ENCODE peak calls at places on chromosome 10, in six cellular contexts. K is GM12878, M is SK-N-SH, P is H1, W is K562, D is HepG2. C is an unnamed sample.

GRCh38 chr10:43823237-43823605 is 174.5 kb upstream of the ZNF32 start:
- DNase-seq in K (no peak), M (no peak), P (no peak), W (no peak), D (no peak), C (no peak)

GRCh38 chr10:132359305-132360040 is 27.5 kb downstream of the LRRC27 start:
- DNase-seq in K (no peak), M (no peak), P (no peak), W (peak; percentile 16), D (no peak), C (no peak)

GRCh38 chr10:44715081-44715480 is 196.1 kb upstream of the TMEM72 start:
- DNase-seq in K (no peak), M (no peak), P (no peak), W (no peak), D (no peak), C (no peak)

GRCh38 chr10:63008491-63008890 is 124.6 kb upstream of the NRBF2 start:
- DNase-seq in K (no peak), M (no peak), P (no peak), W (no peak), D (no peak), C (no peak)

GRCh38 chr10:122637371-122637770 is 62.3 kb downstream of the C10orf120 start:
- DNase-seq in K (no peak), M (peak; percentile 64), P (no peak), W (no peak), D (no peak), C (no peak)

GRCh38 chr10:102450374-102451104 is 804 bp downstream of the C10orf95 start:
- DNase-seq in K (peak; percentile 56), M (peak; percentile 95), P (peak; percentile 84), W (peak; percentile 86), D (peak; percentile 75), C (peak; percentile 90)

GRCh38 chr10:44574596-44575480 is 189.9 kb upstream of the CXCL12 start:
- DNase-seq in K (no peak), M (no peak), P (no peak), W (no peak), D (no peak), C (no peak)

GRCh38 chr10:114715171-114715670 is 57.1 kb upstream of the ABLIM1 start:
- DNase-seq in K (no peak), M (no peak), P (no peak), W (no peak), D (no peak), C (no peak)

GRCh38 chr10:1094112-1095057 is 38.2 kb downstream of the WDR37 start:
- DNase-seq in K (peak; percentile 3), M (no peak), P (no peak), W (no peak), D (no peak), C (no peak)

GRCh38 chr10:104767745-104768144 is 126.7 kb downstream of the SORCS3 start:
- DNase-seq in K (no peak), M (no peak), P (no peak), W (no peak), D (no peak), C (no peak)

GRCh38 chr10:11447571-11447970 is 163.9 kb downstream of the USP6NL start:
- DNase-seq in K (no peak), M (no peak), P (no peak), W (no peak), D (no peak), C (no peak)

GRCh38 chr10:7100004-7100697 is 310.7 kb downstream of the SFMBT2 start:
- DNase-seq in K (no peak), M (no peak), P (no peak), W (no peak), D (no peak), C (no peak)

GRCh38 chr10:132219486-132219885 is 32.7 kb downstream of the DPYSL4 start:
- DNase-seq in K (no peak), M (no peak), P (no peak), W (no peak), D (no peak), C (no peak)

GRCh38 chr10:3720228-3721019 is 64.6 kb downstream of the KLF6 start:
- DNase-seq in K (no peak), M (no peak), P (no peak), W (no peak), D (peak; percentile 17), C (peak; percentile 91)

GRCh38 chr10:121165276-121165675 is 314.1 kb downstream of the WDR11 start:
- DNase-seq in K (no peak), M (no peak), P (no peak), W (no peak), D (no peak), C (no peak)

GRCh38 chr10:91635401-91636400 is 2.8 kb upstream of the PPP1R3C start:
- DNase-seq in K (no peak), M (peak; percentile 67), P (peak; percentile 59), W (peak; percentile 78), D (peak; percentile 73), C (peak; percentile 49)

GRCh38 chr10:124366825-124367224 is 51.9 kb downstream of the OAT start:
- DNase-seq in K (no peak), M (no peak), P (no peak), W (no peak), D (no peak), C (no peak)

GRCh38 chr10:47098238-47098637 is 187.0 kb downstream of the PTPN20 start:
- DNase-seq in K (no peak), M (no peak), P (no peak), W (no peak), D (no peak), C (no peak)

GRCh38 chr10:6347391-6347951 is 144.7 kb downstream of the PFKFB3 start:
- DNase-seq in K (peak; percentile 12), M (no peak), P (no peak), W (no peak), D (no peak), C (no peak)

GRCh38 chr10:79082631-79083581 is 14.1 kb downstream of the ZMIZ1 start:
- DNase-seq in K (no peak), M (no peak), P (no peak), W (peak; percentile 73), D (no peak), C (no peak)

GRCh38 chr10:13707156-13707881 is 120.6 kb downstream of the PRPF18 start:
- DNase-seq in K (no peak), M (no peak), P (peak; percentile 73), W (peak; percentile 84), D (peak; percentile 11), C (no peak)

GRCh38 chr10:93363891-93364648 is 118.1 kb downstream of the MYOF start:
- DNase-seq in K (no peak), M (no peak), P (no peak), W (no peak), D (no peak), C (peak; percentile 23)
- TF ChIP-seq GABPA in K (no peak), M (no peak), P (no peak), W (no peak), D (no peak), C (no peak)

GRCh38 chr10:71772832-71773220 is 494 bp downstream of the VSIR start:
- DNase-seq in K (no peak), M (no peak), P (no peak), W (no peak), D (no peak), C (no peak)

GRCh38 chr10:71771821-71772617 is 1.3 kb downstream of the VSIR start:
- DNase-seq in K (no peak), M (no peak), P (no peak), W (peak; percentile 50), D (no peak), C (peak; percentile 85)

GRCh38 chr10:71770789-71771188 is 2.5 kb downstream of the VSIR start:
- DNase-seq in K (no peak), M (no peak), P (no peak), W (no peak), D (no peak), C (peak; percentile 52)

GRCh38 chr10:71770255-71770654 is 3.1 kb downstream of the VSIR start:
- DNase-seq in K (no peak), M (no peak), P (no peak), W (no peak), D (no peak), C (peak; percentile 40)

GRCh38 chr10:71771204-71771603 is 2.1 kb downstream of the VSIR start:
- DNase-seq in K (no peak), M (no peak), P (no peak), W (no peak), D (no peak), C (no peak)
- H3K27ac ChIP-seq in K (peak overlapping the region; percentile 94), M (no peak overlapping the region), P (no peak overlapping the region), W (no peak overlapping the region), D (no peak overlapping the region), C (peak overlapping the region; percentile 91)

DNA sequence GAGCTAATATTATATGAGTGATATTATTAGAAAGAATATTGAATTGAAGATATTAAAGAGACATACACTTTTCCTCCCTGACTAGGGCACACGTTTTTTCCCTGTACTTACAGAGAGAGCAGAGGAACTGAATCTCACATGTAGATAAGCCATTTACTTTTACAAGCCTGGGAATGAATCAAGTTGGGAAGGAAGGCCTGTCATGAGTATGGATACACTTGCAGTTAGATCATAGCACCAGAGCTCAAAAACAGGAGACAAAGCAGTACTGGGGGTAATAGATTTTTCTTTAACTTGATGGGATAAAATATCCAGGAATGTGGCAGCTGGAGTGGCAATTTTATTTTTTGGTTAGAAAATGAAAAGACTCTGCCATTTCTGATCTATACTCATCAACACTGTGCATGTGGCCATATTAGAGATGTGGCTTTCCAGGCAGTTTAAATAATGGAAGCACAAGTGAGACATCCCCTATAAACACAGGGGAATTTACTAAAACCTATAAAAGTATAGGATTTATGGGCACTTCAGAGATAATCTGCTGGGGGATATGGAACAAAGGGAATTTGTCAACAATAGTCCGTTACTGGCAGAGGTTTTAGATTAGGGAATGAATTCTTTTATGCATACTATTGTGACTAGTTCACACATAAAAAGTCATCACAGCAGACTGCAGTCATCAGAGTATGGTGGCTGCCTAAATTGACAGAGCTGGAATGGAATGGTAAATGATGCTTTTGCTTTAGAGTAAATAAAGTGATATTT is 657.7 kb upstream of the MBL2 start:
- DNase-seq in K (no peak), M (no peak), P (no peak), W (no peak), D (no peak), C (no peak)
- TF ChIP-seq GABPA in K (no peak), M (no peak), P (no peak), W (no peak), D (no peak), C (no peak)

GRCh38 chr10:71267508-71268240 is 51.4 kb upstream of the SLC29A3 start:
- DNase-seq in K (no peak), M (no peak), P (no peak), W (no peak), D (no peak), C (no peak)

GRCh38 chr10:71269301-71270288 is 49.5 kb upstream of the SLC29A3 start:
- DNase-seq in K (no peak), M (no peak), P (peak; percentile 73), W (peak; percentile 49), D (no peak), C (no peak)

GRCh38 chr10:71270301-71270777 is 48.7 kb upstream of the SLC29A3 start:
- DNase-seq in K (no peak), M (peak; percentile 72), P (peak; percentile 75), W (peak; percentile 84), D (peak; percentile 56), C (peak; percentile 72)

GRCh38 chr10:71268247-71268691 is 50.8 kb upstream of the SLC29A3 start:
- DNase-seq in K (no peak), M (no peak), P (no peak), W (peak; percentile 38), D (peak; percentile 10), C (no peak)

DNA sequence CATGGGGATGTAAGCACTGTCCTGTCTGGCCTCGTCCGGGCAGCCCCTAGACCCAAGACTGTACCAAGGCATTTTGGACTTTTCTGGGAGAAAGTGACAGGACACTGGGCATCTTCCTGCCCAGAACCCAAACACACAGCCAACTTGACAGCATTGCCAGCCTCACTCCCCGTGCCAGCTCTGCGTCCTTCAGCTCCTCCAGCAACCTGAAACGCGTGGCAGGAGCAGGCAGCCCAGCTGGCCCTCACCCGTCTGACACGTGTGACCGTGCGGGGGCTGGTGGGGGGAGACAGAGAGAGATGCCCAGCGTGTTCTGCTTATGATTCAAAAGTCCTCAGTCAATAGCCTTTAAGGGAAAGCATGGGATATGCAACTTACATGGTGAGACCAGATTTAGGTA is 50.3 kb upstream of the SLC29A3 start:
- DNase-seq in K (no peak), M (no peak), P (no peak), W (no peak), D (no peak), C (no peak)
- H3K27ac ChIP-seq in K (no peak overlapping the region), M (peak overlapping the region; percentile 56), P (peak overlapping the region; percentile 4), W (no peak overlapping the region), D (no peak overlapping the region), C (no peak overlapping the region)